ENCODE peak calls at places on chromosomes 11 and 22, in eight cellular contexts. E is WTC11; P is retinal pigment epithelial cell; J is BJ; V is M059J; W is stimulated activated CD4-positive, alpha-beta T cell treated with anti-CD3 and anti-CD28 coated beads, Interleukin-15, amount 100 ng/mL, for 1 hour; R is lower leg skin; A is dorsolateral prefrontal cortex. I is an unnamed sample.

GRCh38 chr11:82995754-82996398 is 75.8 kb downstream of the RAB30 start:
- DNase-seq in E (no peak), P (no peak), J (peak), V (peak), W (no peak), R (no peak), A (no peak), I (no peak)

GRCh38 chr22:24429411-24430365 is 2.3 kb downstream of the ADORA2A start:
- DNase-seq in E (no peak), P (no peak), J (no peak), V (peak), W (no peak), R (no peak), A (peak), I (no peak)

GRCh38 chr11:73945396-73945795 is 5.4 kb upstream of the DNAJB13 start:
- DNase-seq in E (no peak), P (no peak), J (no peak), V (no peak), W (no peak), R (no peak), A (no peak), I (no peak)

GRCh38 chr11:88484873-88485621 is 147.5 kb upstream of the CTSC start:
- DNase-seq in E (peak), P (no peak), J (no peak), V (peak), W (no peak), R (no peak), A (no peak), I (no peak)

GRCh38 chr11:2792376-2793250 is 92.8 kb upstream of the KCNQ1OT1 start:
- DNase-seq in E (peak), P (no peak), J (no peak), V (no peak), W (no peak), R (no peak), A (peak), I (no peak)

GRCh38 chr11:108388576-108388975 is 78.8 kb downstream of the C11orf65 start:
- DNase-seq in E (no peak), P (no peak), J (no peak), V (no peak), W (no peak), R (no peak), A (no peak), I (no peak)

GRCh38 chr22:33562484-33562883 is 357.8 kb downstream of the LARGE1 start:
- DNase-seq in E (no peak), P (no peak), J (no peak), V (no peak), W (no peak), R (no peak), A (no peak), I (no peak)

GRCh38 chr11:125123194-125123946 is 11.9 kb upstream of the TMEM218 start:
- DNase-seq in E (no peak), P (no peak), J (no peak), V (no peak), W (no peak), R (no peak), A (no peak), I (no peak)

GRCh38 chr11:91813263-91813662 is 411.4 kb upstream of the FAT3 start:
- DNase-seq in E (no peak), P (no peak), J (no peak), V (no peak), W (no peak), R (no peak), A (no peak), I (no peak)

GRCh38 chr22:19663821-19664325 is 50.4 kb upstream of the SEPTIN5 start:
- DNase-seq in E (no peak), P (no peak), J (no peak), V (no peak), W (no peak), R (no peak), A (no peak), I (peak)

GRCh38 chr11:82521427-82521826 is 212.2 kb downstream of the FAM181B start:
- DNase-seq in E (no peak), P (no peak), J (no peak), V (no peak), W (no peak), R (peak), A (no peak), I (no peak)

GRCh38 chr22:29539105-29539504 is 14.5 kb downstream of the THOC5 start:
- DNase-seq in E (no peak), P (no peak), J (no peak), V (peak), W (no peak), R (no peak), A (no peak), I (no peak)

GRCh38 chr11:28877366-28877765 is 769.2 kb downstream of the METTL15 start:
- DNase-seq in E (no peak), P (no peak), J (no peak), V (peak), W (no peak), R (no peak), A (no peak), I (no peak)

GRCh38 chr11:23956586-23956985 is 540.3 kb upstream of the LUZP2 start:
- DNase-seq in E (no peak), P (no peak), J (no peak), V (peak), W (no peak), R (no peak), A (no peak), I (no peak)

GRCh38 chr22:39039306-39040126 is 1.1 kb upstream of the APOBEC3F start:
- DNase-seq in E (no peak), P (no peak), J (no peak), V (no peak), W (no peak), R (no peak), A (no peak), I (no peak)

GRCh38 chr11:73143126-73143838 is 1.2 kb upstream of the FCHSD2 start:
- DNase-seq in E (no peak), P (peak), J (no peak), V (no peak), W (no peak), R (no peak), A (no peak), I (no peak)

GRCh38 chr22:45750626-45751025 is 79.0 kb downstream of the ATXN10 start:
- DNase-seq in E (no peak), P (peak), J (no peak), V (no peak), W (no peak), R (no peak), A (no peak), I (no peak)

GRCh38 chr11:133967599-133968238 is 11.0 kb upstream of the IGSF9B start:
- DNase-seq in E (no peak), P (no peak), J (no peak), V (no peak), W (no peak), R (no peak), A (no peak), I (no peak)

GRCh38 chr11:64290894-64291745 is at the start of gene KCNK4:
- DNase-seq in E (no peak), P (no peak), J (no peak), V (no peak), W (no peak), R (no peak), A (no peak), I (no peak)

GRCh38 chr11:95257596-95257995 is 26.6 kb upstream of the SESN3 start:
- DNase-seq in E (no peak), P (no peak), J (no peak), V (no peak), W (no peak), R (no peak), A (no peak), I (no peak)

GRCh38 chr11:2097356-2097997 is 41.7 kb downstream of the IGF2 start:
- DNase-seq in E (peak), P (no peak), J (peak), V (peak), W (no peak), R (no peak), A (peak), I (no peak)

GRCh38 chr11:33325456-33325855 is 68.3 kb downstream of the HIPK3 start:
- DNase-seq in E (no peak), P (no peak), J (no peak), V (no peak), W (no peak), R (no peak), A (no peak), I (no peak)

GRCh38 chr22:20181194-20181931 is 30.5 kb upstream of the CCDC188 start:
- DNase-seq in E (no peak), P (no peak), J (no peak), V (no peak), W (no peak), R (no peak), A (no peak), I (no peak)

GRCh38 chr11:78350101-78350645 is 67.4 kb downstream of the GAB2 start:
- DNase-seq in E (no peak), P (peak), J (no peak), V (peak), W (no peak), R (no peak), A (no peak), I (no peak)

GRCh38 chr11:46237248-46238077 is 40.0 kb upstream of the CREB3L1 start:
- DNase-seq in E (peak), P (no peak), J (no peak), V (peak), W (no peak), R (peak), A (peak), I (peak)

GRCh38 chr22:29187831-29188230 is 17.9 kb upstream of the EMID1 start:
- DNase-seq in E (no peak), P (no peak), J (no peak), V (no peak), W (no peak), R (no peak), A (no peak), I (no peak)

GRCh38 chr11:71080239-71081097 is 171.9 kb downstream of the SHANK2 start:
- DNase-seq in E (peak), P (peak), J (no peak), V (peak), W (no peak), R (peak), A (peak), I (peak)

GRCh38 chr11:2991477-2992233 is 474 bp downstream of the NAP1L4 start:
- DNase-seq in E (peak), P (no peak), J (no peak), V (peak), W (no peak), R (no peak), A (peak), I (no peak)

GRCh38 chr22:32619614-32620426 is 145.2 kb downstream of the FBXO7 start:
- DNase-seq in E (no peak), P (no peak), J (no peak), V (peak), W (no peak), R (peak), A (no peak), I (peak)

GRCh38 chr22:37455896-37456295 is 28.6 kb upstream of the ELFN2 start:
- DNase-seq in E (no peak), P (no peak), J (no peak), V (no peak), W (no peak), R (no peak), A (no peak), I (no peak)

GRCh38 chr11:66727282-66727882 is 1.6 kb downstream of the SPTBN2 start:
- DNase-seq in E (peak), P (no peak), J (no peak), V (no peak), W (no peak), R (no peak), A (peak), I (no peak)